ENCODE peak calls at places on chromosome 3, in eight cellular contexts. U is mucosa of descending colon; G is natural killer cell; R is lower lobe of right lung; H is left ventricle myocardium superior; N is activated naive CD8-positive, alpha-beta T cell treated with anti-CD3 and anti-CD28 coated beads, Interleukin-2, amount 10 ng/mL, durations not matched to agents 7 days and 5 days; P is pancreas; K is foreskin keratinocyte. V is an unnamed sample.

GRCh38 chr3:115272036-115272824 is 125.1 kb upstream of the ZBTB20 start:
- ATAC-seq in U (no peak), G (no peak), R (no peak), H (no peak), N (no peak), P (peak; percentile 79), K (peak; percentile 35), V (no peak)

GRCh38 chr3:53773586-53774368 is 72.4 kb downstream of the CHDH start:
- ATAC-seq in U (no peak), G (no peak), R (peak; percentile 55), H (peak; percentile 48), N (no peak), P (peak; percentile 48), K (peak; percentile 43), V (no peak)

GRCh38 chr3:43505351-43505750 is 116.5 kb downstream of the ANO10 start:
- ATAC-seq in U (no peak), G (no peak), R (no peak), H (no peak), N (peak; percentile 45), P (no peak), K (peak; percentile 73), V (peak; percentile 93)

GRCh38 chr3:168544097-168544957 is 448.6 kb upstream of the GOLIM4 start:
- ATAC-seq in U (no peak), G (no peak), R (no peak), H (no peak), N (no peak), P (no peak), K (no peak), V (no peak)

GRCh38 chr3:124202754-124203153 is 210.8 kb upstream of the ROPN1 start:
- ATAC-seq in U (peak; percentile 38), G (no peak), R (peak; percentile 73), H (peak; percentile 96), N (no peak), P (peak; percentile 47), K (no peak), V (no peak)

GRCh38 chr3:52400275-52400793 is 44.6 kb downstream of the SEMA3G start:
- ATAC-seq in U (peak; percentile 53), G (peak; percentile 3), R (no peak), H (peak; percentile 62), N (no peak), P (peak; percentile 33), K (no peak), V (no peak)

GRCh38 chr3:56879453-56880224 is 77.9 kb upstream of the ARHGEF3 start:
- ATAC-seq in U (no peak), G (no peak), R (no peak), H (no peak), N (no peak), P (peak; percentile 41), K (peak; percentile 48), V (peak; percentile 47)

GRCh38 chr3:105970283-105970682 is 101.5 kb upstream of the CBLB start:
- ATAC-seq in U (peak; percentile 41), G (no peak), R (peak; percentile 68), H (peak; percentile 25), N (no peak), P (peak; percentile 67), K (peak; percentile 61), V (no peak)

GRCh38 chr3:150497956-150498355 is 48.3 kb downstream of the SERP1 start:
- ATAC-seq in U (peak; percentile 71), G (no peak), R (no peak), H (no peak), N (no peak), P (no peak), K (peak; percentile 51), V (no peak)

GRCh38 chr3:117463276-117463675 is 753.7 kb downstream of the TUSC7 start:
- ATAC-seq in U (no peak), G (no peak), R (no peak), H (no peak), N (no peak), P (no peak), K (no peak), V (no peak)

GRCh38 chr3:46375814-46376213 is 5.1 kb downstream of the CCR5 start:
- ATAC-seq in U (no peak), G (peak; percentile 46), R (no peak), H (no peak), N (peak; percentile 24), P (no peak), K (no peak), V (no peak)

GRCh38 chr3:142670120-142670519 is 53.7 kb upstream of the TRPC1 start:
- ATAC-seq in U (no peak), G (no peak), R (no peak), H (no peak), N (no peak), P (no peak), K (no peak), V (no peak)

GRCh38 chr3:142022381-142022780 is 127.0 kb downstream of the TFDP2 start:
- ATAC-seq in U (peak; percentile 74), G (peak; percentile 85), R (peak; percentile 74), H (peak; percentile 58), N (peak; percentile 67), P (peak; percentile 72), K (no peak), V (peak; percentile 61)

GRCh38 chr3:7713724-7714123 is 787.9 kb upstream of the LMCD1 start:
- ATAC-seq in U (no peak), G (no peak), R (no peak), H (no peak), N (no peak), P (no peak), K (no peak), V (no peak)